ENCODE peak calls at places on chromosomes 4 and X, in six cellular contexts. I is CD4-positive, alpha-beta T cell; O is lower lobe of right lung; L is progenitor cell of endocrine pancreas; Z is activated CD8-positive, alpha-beta memory T cell treated with anti-CD3 and anti-CD28 coated beads for 48 hours; M is effector memory CD4-positive, alpha-beta T cell. B is an unnamed sample.
A peak's percentile ranks its signal among the peaks of the same experiment; 100 is the strongest.

GRCh38 chr4:76762136-76763130 is 135.5 kb downstream of the SOWAHB start:
- DNase-seq in I (no peak), Z (no peak), M (no peak), O (no peak), L (no peak), B (no peak)

GRCh38 chr4:57154191-57154590 is 44.0 kb upstream of the IGFBP7 start:
- DNase-seq in M (no peak), O (no peak), I (no peak), L (no peak), Z (no peak), B (no peak)

GRCh38 chr4:8832130-8832930 is 39.3 kb downstream of the HMX1 start:
- DNase-seq in O (peak; percentile 14), I (no peak), M (no peak), L (no peak), Z (no peak), B (no peak)

GRCh38 chr4:95255396-95256107 is 293.2 kb downstream of the UNC5C start:
- DNase-seq in I (no peak), M (no peak), O (no peak), Z (no peak), L (no peak), B (no peak)

GRCh38 chr4:2341911-2342652 is 76.4 kb downstream of the ZFYVE28 start:
- DNase-seq in L (no peak), M (no peak), O (peak; percentile 24), I (no peak), Z (no peak), B (no peak)

GRCh38 chrX:154529206-154529612 is 13.2 kb upstream of the FAM3A start:
- DNase-seq in I (no peak), L (no peak), O (no peak), Z (no peak), M (no peak), B (no peak)

GRCh38 chr4:10622728-10623127 is 61.8 kb downstream of the CLNK start:
- DNase-seq in O (no peak), Z (no peak), I (no peak), M (no peak), L (no peak), B (no peak)

GRCh38 chr4:92305148-92305877 is 1.5 kb downstream of the GRID2 start:
- DNase-seq in Z (no peak), M (no peak), O (peak; percentile 52), I (no peak), L (peak; percentile 72), B (peak; percentile 0)

GRCh38 chr4:99436462-99436861 is 1.3 kb upstream of the ADH7 start:
- DNase-seq in L (no peak), I (no peak), O (no peak), Z (no peak), M (no peak), B (no peak)

GRCh38 chr4:124941267-124941666 is 228.7 kb upstream of the ANKRD50 start:
- DNase-seq in I (no peak), O (no peak), M (no peak), Z (no peak), L (no peak), B (no peak)

GRCh38 chrX:132750312-132751042 is 208.0 kb downstream of the HS6ST2 start:
- DNase-seq in O (no peak), Z (no peak), M (no peak), I (no peak), L (no peak), B (no peak)

GRCh38 chr4:55866973-55867574 is 13.6 kb downstream of the EXOC1 start:
- DNase-seq in Z (no peak), O (no peak), L (no peak), M (no peak), I (no peak), B (peak; percentile 31)

GRCh38 chrX:150543230-150544155 is 24.9 kb upstream of the MTM1 start:
- DNase-seq in I (no peak), Z (no peak), M (no peak), O (no peak), L (no peak), B (no peak)

GRCh38 chr4:18593297-18594002 is 571.9 kb upstream of the LCORL start:
- DNase-seq in Z (peak; percentile 3), O (no peak), I (peak; percentile 21), L (peak; percentile 39), M (peak; percentile 34), B (peak; percentile 40)

GRCh38 chr4:29966386-29966785 is 753.8 kb upstream of the PCDH7 start:
- DNase-seq in L (no peak), M (no peak), I (no peak), Z (no peak), O (no peak), B (no peak)

GRCh38 chr4:127997534-127998388 is 32.6 kb downstream of the ABHD18 start:
- DNase-seq in Z (no peak), I (no peak), O (no peak), M (no peak), L (no peak), B (peak; percentile 61)

GRCh38 chrX:12894074-12894691 is 12.2 kb upstream of the TLR8 start:
- DNase-seq in L (no peak), I (peak; percentile 4), Z (no peak), O (peak; percentile 55), M (peak; percentile 1), B (peak; percentile 14)

GRCh38 chr4:139951051-139951450 is 202.9 kb downstream of the MAML3 start:
- DNase-seq in O (no peak), Z (no peak), L (no peak), I (no peak), M (no peak), B (no peak)

GRCh38 chr4:85459736-85460135 is 15.2 kb upstream of the ARHGAP24 start:
- DNase-seq in O (no peak), L (no peak), Z (no peak), I (no peak), M (no peak), B (no peak)

GRCh38 chrX:153412746-153413720 is 1.8 kb downstream of the ZFP92 start:
- DNase-seq in Z (no peak), L (no peak), O (no peak), M (no peak), I (no peak), B (no peak)

GRCh38 chr4:8870647-8871416 is 807 bp downstream of the HMX1 start:
- DNase-seq in L (no peak), M (no peak), O (no peak), I (no peak), Z (no peak), B (no peak)

GRCh38 chr4:90184560-90184959 is 57.4 kb downstream of the CCSER1 start:
- DNase-seq in O (no peak), M (no peak), L (no peak), I (no peak), Z (no peak), B (no peak)

GRCh38 chr4:54063224-54063623 is 1.2 kb downstream of the CHIC2 start:
- DNase-seq in I (no peak), M (no peak), O (no peak), Z (no peak), L (no peak), B (no peak)

GRCh38 chr4:122700178-122700725 is 32.3 kb upstream of the BBS12 start:
- DNase-seq in I (no peak), M (no peak), Z (no peak), L (no peak), O (no peak), B (no peak)

GRCh38 chrX:53831662-53832635 is 145.4 kb upstream of the HUWE1 start:
- DNase-seq in O (no peak), Z (peak; percentile 1), I (peak; percentile 18), L (no peak), M (peak; percentile 7), B (no peak)

GRCh38 chr4:90317785-90318184 is 190.6 kb downstream of the CCSER1 start:
- DNase-seq in Z (no peak), I (no peak), M (no peak), O (no peak), L (no peak), B (no peak)

GRCh38 chrX:133838761-133839676 is 146.4 kb downstream of the GPC3 start:
- DNase-seq in I (no peak), O (no peak), L (peak; percentile 43), Z (peak; percentile 0), M (no peak), B (no peak)

GRCh38 chr4:164446516-164446915 is 307.4 kb upstream of the SMIM31 start:
- DNase-seq in M (no peak), Z (no peak), I (no peak), L (no peak), O (no peak), B (no peak)

GRCh38 chrX:131025336-131025735 is 32.8 kb upstream of the ARHGAP36 start:
- DNase-seq in Z (no peak), L (no peak), I (no peak), O (no peak), M (no peak), B (no peak)

GRCh38 chr4:112519689-112520597 is 4.0 kb upstream of the NEUROG2 start:
- DNase-seq in O (no peak), I (no peak), L (no peak), M (no peak), Z (no peak), B (no peak)

GRCh38 chr4:7364979-7365378 is 69.8 kb downstream of the PSAPL1 start:
- DNase-seq in I (no peak), L (no peak), M (no peak), Z (no peak), O (peak; percentile 86), B (no peak)

GRCh38 chr4:142840516-142841123 is 5.5 kb downstream of the INPP4B start:
- DNase-seq in Z (no peak), O (no peak), I (no peak), M (no peak), L (no peak), B (no peak)

GRCh38 chr4:26356067-26356466 is 35.3 kb downstream of the RBPJ start:
- DNase-seq in M (no peak), O (no peak), Z (no peak), I (no peak), L (no peak), B (no peak)

B was measured in T-helper 1 cell.